ENCODE peak calls at places on chromosome 10, in nine cellular contexts. One of them, this sample, is unnamed.

GRCh38 chr10:47025540-47026300 is 114.5 kb downstream of the PTPN20 start:
- DNase-seq in MCF 10A: no peak
- DNase-seq in lower lobe of right lung: peak
- DNase-seq in GM12865: no peak
- DNase-seq in mammary epithelial cell: no peak
- DNase-seq in WERI-Rb-1: no peak
- DNase-seq in nephron progenitor cell: no peak
- DNase-seq in fibroblast of pulmonary artery: peak
- DNase-seq in stomach: peak
- DNase-seq in this sample: no peak

GRCh38 chr10:31083765-31084184 is 52.1 kb upstream of the ZNF438 start:
- DNase-seq in MCF 10A: peak
- DNase-seq in lower lobe of right lung: peak
- DNase-seq in GM12865: peak
- DNase-seq in mammary epithelial cell: peak
- DNase-seq in WERI-Rb-1: peak
- DNase-seq in nephron progenitor cell: peak
- DNase-seq in fibroblast of pulmonary artery: peak
- DNase-seq in stomach: peak
- DNase-seq in this sample: no peak

GRCh38 chr10:137031-137430 is 1.8 kb downstream of the ZMYND11 start:
- DNase-seq in MCF 10A: peak
- DNase-seq in lower lobe of right lung: no peak
- DNase-seq in GM12865: peak
- DNase-seq in mammary epithelial cell: peak
- DNase-seq in WERI-Rb-1: peak
- DNase-seq in nephron progenitor cell: peak
- DNase-seq in fibroblast of pulmonary artery: peak
- DNase-seq in stomach: no peak
- DNase-seq in this sample: no peak

GRCh38 chr10:133364645-133365431 is 7.0 kb upstream of the FUOM start:
- DNase-seq in MCF 10A: no peak
- DNase-seq in lower lobe of right lung: no peak
- DNase-seq in GM12865: no peak
- DNase-seq in mammary epithelial cell: no peak
- DNase-seq in WERI-Rb-1: no peak
- DNase-seq in nephron progenitor cell: no peak
- DNase-seq in fibroblast of pulmonary artery: no peak
- DNase-seq in stomach: peak
- DNase-seq in this sample: no peak

GRCh38 chr10:28677889-28678686 is 767 bp downstream of the BAMBI start:
- DNase-seq in MCF 10A: peak
- DNase-seq in lower lobe of right lung: peak
- DNase-seq in GM12865: peak
- DNase-seq in mammary epithelial cell: peak
- DNase-seq in WERI-Rb-1: peak
- DNase-seq in nephron progenitor cell: peak
- DNase-seq in fibroblast of pulmonary artery: peak
- DNase-seq in stomach: peak
- DNase-seq in this sample: peak

GRCh38 chr10:89470628-89471027 is 56.3 kb downstream of the IFIT5 start:
- DNase-seq in MCF 10A: no peak
- DNase-seq in lower lobe of right lung: no peak
- DNase-seq in GM12865: no peak
- DNase-seq in mammary epithelial cell: no peak
- DNase-seq in WERI-Rb-1: no peak
- DNase-seq in nephron progenitor cell: no peak
- DNase-seq in fibroblast of pulmonary artery: no peak
- DNase-seq in stomach: no peak
- DNase-seq in this sample: no peak

GRCh38 chr10:15227611-15228372 is 59.3 kb upstream of the NMT2 start:
- DNase-seq in MCF 10A: no peak
- DNase-seq in lower lobe of right lung: no peak
- DNase-seq in GM12865: no peak
- DNase-seq in mammary epithelial cell: no peak
- DNase-seq in WERI-Rb-1: no peak
- DNase-seq in nephron progenitor cell: no peak
- DNase-seq in fibroblast of pulmonary artery: peak
- DNase-seq in stomach: no peak
- DNase-seq in this sample: no peak

GRCh38 chr10:50993817-50994251 is 80.5 kb upstream of the PRKG1 start:
- DNase-seq in MCF 10A: no peak
- DNase-seq in lower lobe of right lung: peak
- DNase-seq in GM12865: no peak
- DNase-seq in mammary epithelial cell: no peak
- DNase-seq in WERI-Rb-1: no peak
- DNase-seq in nephron progenitor cell: no peak
- DNase-seq in fibroblast of pulmonary artery: peak
- DNase-seq in stomach: no peak
- DNase-seq in this sample: no peak

GRCh38 chr10:88297103-88297502 is 286.0 kb downstream of the RNLS start:
- DNase-seq in MCF 10A: peak
- DNase-seq in lower lobe of right lung: no peak
- DNase-seq in GM12865: no peak
- DNase-seq in mammary epithelial cell: no peak
- DNase-seq in WERI-Rb-1: no peak
- DNase-seq in nephron progenitor cell: no peak
- DNase-seq in fibroblast of pulmonary artery: peak
- DNase-seq in stomach: no peak
- DNase-seq in this sample: no peak

GRCh38 chr10:44593952-44594351 is 209.1 kb upstream of the CXCL12 start:
- DNase-seq in MCF 10A: no peak
- DNase-seq in lower lobe of right lung: no peak
- DNase-seq in GM12865: no peak
- DNase-seq in mammary epithelial cell: no peak
- DNase-seq in WERI-Rb-1: no peak
- DNase-seq in nephron progenitor cell: no peak
- DNase-seq in fibroblast of pulmonary artery: no peak
- DNase-seq in stomach: no peak
- DNase-seq in this sample: no peak

GRCh38 chr10:60944159-60944909 is at the start of gene RHOBTB1:
- DNase-seq in MCF 10A: peak
- DNase-seq in lower lobe of right lung: peak
- DNase-seq in GM12865: peak
- DNase-seq in mammary epithelial cell: peak
- DNase-seq in WERI-Rb-1: peak
- DNase-seq in nephron progenitor cell: peak
- DNase-seq in fibroblast of pulmonary artery: peak
- DNase-seq in stomach: peak
- DNase-seq in this sample: peak

GRCh38 chr10:57716884-57717283 is 550.8 kb downstream of the IPMK start:
- DNase-seq in MCF 10A: peak
- DNase-seq in lower lobe of right lung: no peak
- DNase-seq in GM12865: no peak
- DNase-seq in mammary epithelial cell: peak
- DNase-seq in WERI-Rb-1: no peak
- DNase-seq in nephron progenitor cell: no peak
- DNase-seq in fibroblast of pulmonary artery: peak
- DNase-seq in stomach: no peak
- DNase-seq in this sample: no peak

GRCh38 chr10:29795856-29796255 is 161.1 kb upstream of the SVIL start:
- DNase-seq in MCF 10A: no peak
- DNase-seq in lower lobe of right lung: no peak
- DNase-seq in GM12865: no peak
- DNase-seq in mammary epithelial cell: peak
- DNase-seq in WERI-Rb-1: no peak
- DNase-seq in nephron progenitor cell: no peak
- DNase-seq in fibroblast of pulmonary artery: no peak
- DNase-seq in stomach: no peak
- DNase-seq in this sample: no peak

GRCh38 chr10:63120554-63120953 is 12.6 kb upstream of the NRBF2 start:
- DNase-seq in MCF 10A: no peak
- DNase-seq in lower lobe of right lung: no peak
- DNase-seq in GM12865: no peak
- DNase-seq in mammary epithelial cell: peak
- DNase-seq in WERI-Rb-1: no peak
- DNase-seq in nephron progenitor cell: no peak
- DNase-seq in fibroblast of pulmonary artery: peak
- DNase-seq in stomach: no peak
- DNase-seq in this sample: no peak

GRCh38 chr10:81843042-81843441 is 32.0 kb upstream of the NRG3 start:
- DNase-seq in MCF 10A: peak
- DNase-seq in lower lobe of right lung: no peak
- DNase-seq in GM12865: no peak
- DNase-seq in mammary epithelial cell: no peak
- DNase-seq in WERI-Rb-1: no peak
- DNase-seq in nephron progenitor cell: no peak
- DNase-seq in fibroblast of pulmonary artery: no peak
- DNase-seq in stomach: no peak
- DNase-seq in this sample: no peak

GRCh38 chr10:81838950-81839349 is 36.0 kb upstream of the NRG3 start:
- DNase-seq in MCF 10A: peak
- DNase-seq in lower lobe of right lung: no peak
- DNase-seq in GM12865: no peak
- DNase-seq in mammary epithelial cell: no peak
- DNase-seq in WERI-Rb-1: peak
- DNase-seq in nephron progenitor cell: peak
- DNase-seq in fibroblast of pulmonary artery: peak
- DNase-seq in stomach: no peak
- DNase-seq in this sample: no peak
- TF ChIP-seq CTCF in MCF 10A: no peak
- TF ChIP-seq CTCF in lower lobe of right lung: no peak
- TF ChIP-seq CTCF in GM12865: peak
- TF ChIP-seq CTCF in mammary epithelial cell: no peak
- TF ChIP-seq CTCF in WERI-Rb-1: peak
- TF ChIP-seq CTCF in nephron progenitor cell: peak
- TF ChIP-seq CTCF in fibroblast of pulmonary artery: peak
- TF ChIP-seq CTCF in stomach: no peak
- TF ChIP-seq CTCF in this sample: no peak

DNA sequence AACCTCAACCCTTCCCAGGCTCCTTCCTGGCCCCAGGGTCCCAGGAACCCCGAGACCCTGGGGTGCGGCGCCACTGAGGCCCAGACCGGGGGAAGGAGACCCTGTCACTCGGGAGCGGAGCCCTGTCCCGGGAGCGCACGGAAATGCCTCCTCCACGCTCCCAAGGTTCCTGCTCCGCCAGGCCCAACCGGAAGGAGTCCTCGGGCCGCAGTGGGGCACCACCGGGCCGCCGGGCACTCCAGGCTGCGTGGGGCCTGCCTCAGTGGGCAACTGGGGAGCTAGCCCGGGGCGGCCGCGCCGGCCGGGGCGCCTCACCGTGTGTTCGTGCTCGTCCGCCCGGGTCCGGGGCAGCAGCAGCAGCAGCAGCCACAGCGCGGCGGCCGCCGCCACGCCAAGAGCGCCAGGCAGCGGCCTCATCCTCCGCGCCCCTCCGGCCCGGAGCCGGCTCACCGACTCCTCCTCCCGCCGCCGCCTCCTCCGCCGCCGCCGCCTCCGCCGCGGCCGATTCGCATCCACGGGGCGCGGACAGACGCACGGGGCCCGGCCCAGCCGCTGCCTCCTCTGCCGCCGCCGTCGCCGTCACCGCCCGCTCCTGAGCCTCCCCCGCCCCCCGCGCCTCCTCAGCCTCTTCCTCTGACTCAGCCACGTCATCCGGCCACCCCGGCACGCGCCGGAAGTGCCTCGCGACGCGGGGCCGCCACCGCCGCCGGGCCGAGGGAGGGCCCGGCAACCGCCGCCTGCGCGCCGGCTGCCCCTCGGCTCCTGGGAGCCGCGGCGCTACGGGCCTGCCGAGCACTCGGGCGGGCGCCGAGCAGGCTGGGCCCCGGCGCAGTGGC is at the start of gene TM9SF3:
- DNase-seq in MCF 10A: peak
- DNase-seq in lower lobe of right lung: peak
- DNase-seq in GM12865: peak
- DNase-seq in mammary epithelial cell: peak
- DNase-seq in WERI-Rb-1: peak
- DNase-seq in nephron progenitor cell: peak
- DNase-seq in fibroblast of pulmonary artery: peak
- DNase-seq in stomach: peak
- DNase-seq in this sample: peak
- TF ChIP-seq CTCF in MCF 10A: peak
- TF ChIP-seq CTCF in lower lobe of right lung: no peak
- TF ChIP-seq CTCF in GM12865: no peak
- TF ChIP-seq CTCF in mammary epithelial cell: peak
- TF ChIP-seq CTCF in WERI-Rb-1: no peak
- TF ChIP-seq CTCF in nephron progenitor cell: no peak
- TF ChIP-seq CTCF in fibroblast of pulmonary artery: no peak
- TF ChIP-seq CTCF in stomach: no peak
- TF ChIP-seq CTCF in this sample: no peak

GRCh38 chr10:124917939-124918830 is 23.7 kb upstream of the ZRANB1 start:
- DNase-seq in MCF 10A: peak
- DNase-seq in lower lobe of right lung: no peak
- DNase-seq in GM12865: no peak
- DNase-seq in mammary epithelial cell: peak
- DNase-seq in WERI-Rb-1: no peak
- DNase-seq in nephron progenitor cell: no peak
- DNase-seq in fibroblast of pulmonary artery: peak
- DNase-seq in stomach: no peak
- DNase-seq in this sample: no peak
- TF ChIP-seq CTCF in MCF 10A: no peak
- TF ChIP-seq CTCF in lower lobe of right lung: no peak
- TF ChIP-seq CTCF in GM12865: no peak
- TF ChIP-seq CTCF in mammary epithelial cell: no peak
- TF ChIP-seq CTCF in WERI-Rb-1: no peak
- TF ChIP-seq CTCF in nephron progenitor cell: no peak
- TF ChIP-seq CTCF in fibroblast of pulmonary artery: no peak
- TF ChIP-seq CTCF in stomach: no peak
- TF ChIP-seq CTCF in this sample: no peak

GRCh38 chr10:125281091-125281490 is 120.7 kb upstream of the CTBP2 start:
- DNase-seq in MCF 10A: no peak
- DNase-seq in lower lobe of right lung: no peak
- DNase-seq in GM12865: no peak
- DNase-seq in mammary epithelial cell: no peak
- DNase-seq in WERI-Rb-1: no peak
- DNase-seq in nephron progenitor cell: no peak
- DNase-seq in fibroblast of pulmonary artery: no peak
- DNase-seq in stomach: no peak
- DNase-seq in this sample: no peak

GRCh38 chr10:125284875-125285597 is 124.7 kb upstream of the CTBP2 start:
- DNase-seq in MCF 10A: peak
- DNase-seq in lower lobe of right lung: no peak
- DNase-seq in GM12865: no peak
- DNase-seq in mammary epithelial cell: peak
- DNase-seq in WERI-Rb-1: no peak
- DNase-seq in nephron progenitor cell: no peak
- DNase-seq in fibroblast of pulmonary artery: no peak
- DNase-seq in stomach: no peak
- DNase-seq in this sample: no peak

GRCh38 chr10:125283831-125284614 is 123.7 kb upstream of the CTBP2 start:
- DNase-seq in MCF 10A: no peak
- DNase-seq in lower lobe of right lung: no peak
- DNase-seq in GM12865: no peak
- DNase-seq in mammary epithelial cell: no peak
- DNase-seq in WERI-Rb-1: no peak
- DNase-seq in nephron progenitor cell: no peak
- DNase-seq in fibroblast of pulmonary artery: no peak
- DNase-seq in stomach: no peak
- DNase-seq in this sample: no peak

DNA sequence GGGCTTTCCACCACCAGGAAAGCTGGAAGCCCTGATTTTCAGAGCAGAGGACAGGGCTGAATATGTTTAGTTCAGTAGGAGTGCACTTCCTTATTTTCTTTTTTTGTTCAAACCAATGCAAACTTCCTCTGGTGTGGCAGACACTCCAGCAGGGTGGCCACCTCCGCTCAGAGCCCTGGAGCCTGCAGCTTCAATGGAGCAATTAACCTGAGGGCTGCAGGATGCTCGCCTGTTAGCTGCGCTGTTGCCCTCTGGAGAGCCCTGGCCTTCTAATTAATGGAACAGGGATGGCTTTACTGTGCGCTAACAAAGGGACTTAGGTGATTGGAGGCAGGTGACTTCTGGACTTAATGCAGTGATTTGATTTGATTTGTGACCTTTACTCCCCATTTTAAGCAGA is 122.8 kb upstream of the CTBP2 start:
- DNase-seq in MCF 10A: no peak
- DNase-seq in lower lobe of right lung: no peak
- DNase-seq in GM12865: no peak
- DNase-seq in mammary epithelial cell: no peak
- DNase-seq in WERI-Rb-1: peak
- DNase-seq in nephron progenitor cell: peak
- DNase-seq in fibroblast of pulmonary artery: no peak
- DNase-seq in stomach: no peak
- DNase-seq in this sample: no peak
- TF ChIP-seq CTCF in MCF 10A: no peak
- TF ChIP-seq CTCF in lower lobe of right lung: no peak
- TF ChIP-seq CTCF in GM12865: no peak
- TF ChIP-seq CTCF in mammary epithelial cell: no peak
- TF ChIP-seq CTCF in WERI-Rb-1: peak
- TF ChIP-seq CTCF in nephron progenitor cell: no peak
- TF ChIP-seq CTCF in fibroblast of pulmonary artery: no peak
- TF ChIP-seq CTCF in stomach: no peak
- TF ChIP-seq CTCF in this sample: no peak